ENCODE peak calls at places on chromosomes 6 and 20, in nine cellular contexts. One of them, this sample, is unnamed.

GRCh38 chr20:33649201-33649631 is 12.9 kb upstream of the C20orf144 start:
- DNase-seq in transverse colon: no peak
- DNase-seq in SK-N-MC: no peak
- DNase-seq in GM12878: no peak
- DNase-seq in prostate gland: no peak
- DNase-seq in HCT116: no peak
- DNase-seq in GM23338: no peak
- DNase-seq in stomach: peak; percentile 71
- DNase-seq in breast epithelium: no peak
- DNase-seq in this sample: no peak

GRCh38 chr20:35511814-35512420 is 17.5 kb downstream of the C20orf173 start:
- DNase-seq in transverse colon: peak; percentile 30
- DNase-seq in SK-N-MC: no peak
- DNase-seq in GM12878: no peak
- DNase-seq in prostate gland: no peak
- DNase-seq in HCT116: no peak
- DNase-seq in GM23338: peak; percentile 45
- DNase-seq in stomach: peak; percentile 40
- DNase-seq in breast epithelium: no peak
- DNase-seq in this sample: no peak

GRCh38 chr6:109762769-109763450 is 71.8 kb downstream of the FIG4 start:
- DNase-seq in transverse colon: no peak
- DNase-seq in SK-N-MC: no peak
- DNase-seq in GM12878: no peak
- DNase-seq in prostate gland: no peak
- DNase-seq in HCT116: no peak
- DNase-seq in GM23338: no peak
- DNase-seq in stomach: no peak
- DNase-seq in breast epithelium: no peak
- DNase-seq in this sample: no peak

GRCh38 chr6:142666599-142667185 is 278.3 kb downstream of the HIVEP2 start:
- DNase-seq in transverse colon: no peak
- DNase-seq in SK-N-MC: no peak
- DNase-seq in GM12878: no peak
- DNase-seq in prostate gland: no peak
- DNase-seq in HCT116: no peak
- DNase-seq in GM23338: no peak
- DNase-seq in stomach: no peak
- DNase-seq in breast epithelium: no peak
- DNase-seq in this sample: no peak

GRCh38 chr20:35947489-35947888 is 6.8 kb downstream of the SCAND1 start:
- DNase-seq in transverse colon: no peak
- DNase-seq in SK-N-MC: no peak
- DNase-seq in GM12878: no peak
- DNase-seq in prostate gland: no peak
- DNase-seq in HCT116: peak; percentile 42
- DNase-seq in GM23338: peak; percentile 86
- DNase-seq in stomach: no peak
- DNase-seq in breast epithelium: no peak
- DNase-seq in this sample: no peak

GRCh38 chr6:91852232-91852631 is 1265.4 kb upstream of the MAP3K7 start:
- DNase-seq in transverse colon: no peak
- DNase-seq in SK-N-MC: peak; percentile 87
- DNase-seq in GM12878: no peak
- DNase-seq in prostate gland: no peak
- DNase-seq in HCT116: no peak
- DNase-seq in GM23338: no peak
- DNase-seq in stomach: no peak
- DNase-seq in breast epithelium: no peak
- DNase-seq in this sample: no peak

GRCh38 chr6:156976144-156977088 is 199.2 kb downstream of the ARID1B start:
- DNase-seq in transverse colon: no peak
- DNase-seq in SK-N-MC: no peak
- DNase-seq in GM12878: no peak
- DNase-seq in prostate gland: no peak
- DNase-seq in HCT116: no peak
- DNase-seq in GM23338: peak; percentile 35
- DNase-seq in stomach: no peak
- DNase-seq in breast epithelium: no peak
- DNase-seq in this sample: no peak

GRCh38 chr20:2261105-2261504 is 34.7 kb upstream of the TGM3 start:
- DNase-seq in transverse colon: peak; percentile 81
- DNase-seq in SK-N-MC: no peak
- DNase-seq in GM12878: no peak
- DNase-seq in prostate gland: no peak
- DNase-seq in HCT116: no peak
- DNase-seq in GM23338: no peak
- DNase-seq in stomach: no peak
- DNase-seq in breast epithelium: no peak
- DNase-seq in this sample: no peak

GRCh38 chr20:36754656-36755222 is 8.8 kb upstream of the NDRG3 start:
- DNase-seq in transverse colon: peak; percentile 54
- DNase-seq in SK-N-MC: peak; percentile 24
- DNase-seq in GM12878: no peak
- DNase-seq in prostate gland: peak; percentile 57
- DNase-seq in HCT116: peak; percentile 37
- DNase-seq in GM23338: peak; percentile 88
- DNase-seq in stomach: no peak
- DNase-seq in breast epithelium: peak; percentile 25
- DNase-seq in this sample: no peak

GRCh38 chr20:24738981-24739633 is 210.0 kb upstream of the CST7 start:
- DNase-seq in transverse colon: no peak
- DNase-seq in SK-N-MC: no peak
- DNase-seq in GM12878: peak; percentile 9
- DNase-seq in prostate gland: no peak
- DNase-seq in HCT116: no peak
- DNase-seq in GM23338: no peak
- DNase-seq in stomach: no peak
- DNase-seq in breast epithelium: no peak
- DNase-seq in this sample: peak; percentile 87

GRCh38 chr6:164337925-164338381 is 923.4 kb downstream of the QKI start:
- DNase-seq in transverse colon: no peak
- DNase-seq in SK-N-MC: no peak
- DNase-seq in GM12878: no peak
- DNase-seq in prostate gland: no peak
- DNase-seq in HCT116: no peak
- DNase-seq in GM23338: no peak
- DNase-seq in stomach: no peak
- DNase-seq in breast epithelium: no peak
- DNase-seq in this sample: no peak

GRCh38 chr20:611843-612185 is 1.7 kb upstream of the TCF15 start:
- DNase-seq in transverse colon: no peak
- DNase-seq in SK-N-MC: no peak
- DNase-seq in GM12878: no peak
- DNase-seq in prostate gland: no peak
- DNase-seq in HCT116: no peak
- DNase-seq in GM23338: peak; percentile 48
- DNase-seq in stomach: no peak
- DNase-seq in breast epithelium: no peak
- DNase-seq in this sample: no peak

GRCh38 chr6:68710496-68710895 is 75.4 kb downstream of the ADGRB3 start:
- DNase-seq in transverse colon: no peak
- DNase-seq in SK-N-MC: no peak
- DNase-seq in GM12878: no peak
- DNase-seq in prostate gland: no peak
- DNase-seq in HCT116: no peak
- DNase-seq in GM23338: no peak
- DNase-seq in stomach: no peak
- DNase-seq in breast epithelium: no peak
- DNase-seq in this sample: no peak

GRCh38 chr6:68710916-68711315 is 75.8 kb downstream of the ADGRB3 start:
- DNase-seq in transverse colon: no peak
- DNase-seq in SK-N-MC: no peak
- DNase-seq in GM12878: no peak
- DNase-seq in prostate gland: no peak
- DNase-seq in HCT116: no peak
- DNase-seq in GM23338: no peak
- DNase-seq in stomach: no peak
- DNase-seq in breast epithelium: no peak
- DNase-seq in this sample: no peak

GRCh38 chr6:68709091-68709490 is 74.0 kb downstream of the ADGRB3 start:
- DNase-seq in transverse colon: no peak
- DNase-seq in SK-N-MC: peak; percentile 87
- DNase-seq in GM12878: no peak
- DNase-seq in prostate gland: no peak
- DNase-seq in HCT116: no peak
- DNase-seq in GM23338: no peak
- DNase-seq in stomach: no peak
- DNase-seq in breast epithelium: no peak
- DNase-seq in this sample: no peak

GRCh38 chr6:68709882-68710281 is 74.8 kb downstream of the ADGRB3 start:
- DNase-seq in transverse colon: no peak
- DNase-seq in SK-N-MC: no peak
- DNase-seq in GM12878: no peak
- DNase-seq in prostate gland: no peak
- DNase-seq in HCT116: no peak
- DNase-seq in GM23338: no peak
- DNase-seq in stomach: no peak
- DNase-seq in breast epithelium: no peak
- DNase-seq in this sample: no peak

DNA sequence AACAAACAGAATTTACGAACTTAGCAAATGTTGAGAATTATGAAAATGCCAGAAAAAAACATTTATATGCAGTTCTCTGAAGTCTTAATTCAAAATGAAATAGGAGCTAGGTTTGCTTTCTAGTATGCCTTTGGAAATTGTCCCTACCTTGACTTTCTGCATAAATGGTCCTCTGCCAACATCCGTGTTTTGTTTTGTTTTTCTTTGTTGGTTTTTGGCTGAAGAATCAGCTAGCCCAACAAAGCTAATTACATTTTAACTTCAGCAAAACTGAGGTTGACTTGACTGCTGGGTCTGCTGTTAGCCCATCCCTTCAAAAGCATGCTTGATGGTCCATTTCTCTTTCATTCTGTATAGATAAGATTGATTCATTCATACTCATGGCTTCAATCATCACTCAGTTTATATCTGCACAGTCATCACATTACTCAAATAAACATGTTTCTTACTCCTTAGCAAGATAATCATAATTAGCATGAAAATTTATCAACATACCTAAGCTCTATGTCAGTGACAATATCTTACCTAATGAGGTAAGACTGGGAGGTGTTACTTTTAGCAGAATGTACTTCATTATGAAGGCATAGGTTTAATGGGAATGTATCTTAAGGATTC is 76.4 kb downstream of the ADGRB3 start:
- DNase-seq in transverse colon: no peak
- DNase-seq in SK-N-MC: no peak
- DNase-seq in GM12878: no peak
- DNase-seq in prostate gland: no peak
- DNase-seq in HCT116: no peak
- DNase-seq in GM23338: no peak
- DNase-seq in stomach: no peak
- DNase-seq in breast epithelium: no peak
- DNase-seq in this sample: no peak
- H3K27ac ChIP-seq in transverse colon: no peak overlapping the region
- H3K27ac ChIP-seq in SK-N-MC: peak overlapping the region; percentile 94
- H3K27ac ChIP-seq in GM12878: no peak overlapping the region
- H3K27ac ChIP-seq in prostate gland: no peak overlapping the region
- H3K27ac ChIP-seq in HCT116: no peak overlapping the region
- H3K27ac ChIP-seq in GM23338: no peak overlapping the region
- H3K27ac ChIP-seq in stomach: no peak overlapping the region
- H3K27ac ChIP-seq in breast epithelium: no peak overlapping the region
- H3K27ac ChIP-seq in this sample: no peak overlapping the region

DNA sequence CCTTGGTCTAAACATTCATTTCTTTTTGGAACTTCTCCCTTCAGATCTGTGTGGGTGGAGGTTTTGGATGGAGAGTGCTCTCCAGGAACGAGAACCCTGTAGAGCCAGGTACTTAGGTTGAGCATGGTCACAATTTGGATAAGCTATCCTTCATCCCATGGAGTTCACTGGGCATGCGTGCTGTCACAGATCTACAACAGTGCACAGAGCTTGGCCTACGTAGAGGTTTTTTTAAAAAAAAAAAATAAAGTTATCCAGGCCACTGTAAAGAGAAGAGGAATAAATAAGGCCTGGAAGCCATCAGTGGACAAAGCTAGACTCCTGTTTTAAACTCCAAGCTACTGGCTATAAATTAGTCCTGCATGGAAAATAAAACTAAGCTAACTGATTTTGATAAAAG is 165.6 kb downstream of the SLC24A3 start:
- DNase-seq in transverse colon: no peak
- DNase-seq in SK-N-MC: no peak
- DNase-seq in GM12878: no peak
- DNase-seq in prostate gland: no peak
- DNase-seq in HCT116: no peak
- DNase-seq in GM23338: no peak
- DNase-seq in stomach: no peak
- DNase-seq in breast epithelium: no peak
- DNase-seq in this sample: no peak
- TF ChIP-seq POLR2AphosphoS5 in transverse colon: peak; percentile 77
- TF ChIP-seq POLR2AphosphoS5 in SK-N-MC: no peak
- TF ChIP-seq POLR2AphosphoS5 in GM12878: no peak
- TF ChIP-seq POLR2AphosphoS5 in prostate gland: no peak
- TF ChIP-seq POLR2AphosphoS5 in HCT116: no peak
- TF ChIP-seq POLR2AphosphoS5 in GM23338: no peak
- TF ChIP-seq POLR2AphosphoS5 in stomach: no peak
- TF ChIP-seq POLR2AphosphoS5 in breast epithelium: no peak
- TF ChIP-seq POLR2AphosphoS5 in this sample: no peak

GRCh38 chr6:165574220-165574619 is 88.8 kb downstream of the PDE10A start:
- DNase-seq in transverse colon: no peak
- DNase-seq in SK-N-MC: no peak
- DNase-seq in GM12878: no peak
- DNase-seq in prostate gland: no peak
- DNase-seq in HCT116: no peak
- DNase-seq in GM23338: no peak
- DNase-seq in stomach: no peak
- DNase-seq in breast epithelium: no peak
- DNase-seq in this sample: no peak
- H3K27ac ChIP-seq in transverse colon: no peak overlapping the region
- H3K27ac ChIP-seq in SK-N-MC: no peak overlapping the region
- H3K27ac ChIP-seq in GM12878: no peak overlapping the region
- H3K27ac ChIP-seq in prostate gland: peak overlapping the region; percentile 6
- H3K27ac ChIP-seq in HCT116: peak overlapping the region; percentile 75
- H3K27ac ChIP-seq in GM23338: no peak overlapping the region
- H3K27ac ChIP-seq in stomach: peak overlapping the region; percentile 54
- H3K27ac ChIP-seq in breast epithelium: peak overlapping the region; percentile 12
- H3K27ac ChIP-seq in this sample: no peak overlapping the region

DNA sequence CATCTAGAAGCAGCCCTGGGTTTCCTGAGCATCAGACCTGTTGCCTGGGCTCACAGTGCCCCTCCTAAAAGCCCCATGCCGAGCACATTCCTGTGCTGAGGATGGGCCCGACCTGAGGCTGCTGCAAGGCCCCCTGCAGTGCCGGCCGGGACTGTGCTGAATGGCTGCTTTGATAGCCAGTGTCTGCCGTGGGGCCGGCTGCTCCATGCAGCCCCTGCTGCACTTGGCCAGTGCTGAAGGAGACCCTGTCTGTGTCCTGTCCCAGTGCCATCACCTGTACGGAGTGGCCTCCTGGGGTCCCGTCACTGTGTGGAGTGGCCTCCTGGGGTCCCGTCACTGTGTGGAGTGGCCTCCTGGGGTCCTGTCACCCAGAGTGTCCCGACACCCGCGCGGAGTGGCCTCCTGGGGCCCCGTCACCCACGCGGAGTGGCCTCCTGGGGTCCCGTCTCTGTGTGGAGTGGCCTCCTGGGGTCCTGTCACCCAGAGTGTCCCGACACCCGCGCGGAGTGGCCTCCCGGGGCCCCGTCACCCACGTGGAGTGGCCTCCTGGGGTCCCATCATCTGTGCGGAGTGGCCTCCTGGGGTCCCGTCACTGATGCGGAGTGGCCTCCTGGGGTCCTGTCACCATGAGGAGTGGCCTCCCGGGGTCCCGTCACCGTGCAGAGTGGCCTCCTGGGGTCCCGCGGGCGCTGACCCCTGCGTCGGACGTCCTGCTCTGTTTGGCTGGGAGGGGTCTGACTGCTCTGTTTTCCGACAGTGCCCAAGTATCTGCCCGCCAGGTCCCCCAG is 7.0 kb downstream of the COL9A3 start:
- DNase-seq in transverse colon: no peak
- DNase-seq in SK-N-MC: no peak
- DNase-seq in GM12878: no peak
- DNase-seq in prostate gland: no peak
- DNase-seq in HCT116: no peak
- DNase-seq in GM23338: peak; percentile 70
- DNase-seq in stomach: no peak
- DNase-seq in breast epithelium: no peak
- DNase-seq in this sample: no peak
- TF ChIP-seq POLR2AphosphoS5 in transverse colon: no peak
- TF ChIP-seq POLR2AphosphoS5 in SK-N-MC: no peak
- TF ChIP-seq POLR2AphosphoS5 in GM12878: no peak
- TF ChIP-seq POLR2AphosphoS5 in prostate gland: no peak
- TF ChIP-seq POLR2AphosphoS5 in HCT116: no peak
- TF ChIP-seq POLR2AphosphoS5 in GM23338: no peak
- TF ChIP-seq POLR2AphosphoS5 in stomach: no peak
- TF ChIP-seq POLR2AphosphoS5 in breast epithelium: no peak
- TF ChIP-seq POLR2AphosphoS5 in this sample: no peak